ENCODE peak calls at places on chromosomes 13 and 19, in eight cellular contexts. T is pancreas; N is tibial artery; I is H1; A is adrenal gland; S is heart right ventricle; R is CD8-positive, alpha-beta T cell; Y is right lobe of liver. U is an unnamed sample. For H3K4me1, the result is how much of the 10 kb centered on the place peaks cover.

GRCh38 chr13:20702530-20702929 is 969 bp upstream of the IL17D start:
- DNase-seq in Y (no peak), T (no peak), I (no peak), N (no peak), R (no peak), S (no peak), A (no peak), U (no peak)

GRCh38 chr13:26786651-26787295 is 26.2 kb upstream of the GPR12 start:
- DNase-seq in S (no peak), A (no peak), R (no peak), N (no peak), Y (no peak), T (no peak), I (no peak), U (no peak)

GRCh38 chr19:56106397-56106849 is 14.7 kb downstream of the ZNF787 start:
- DNase-seq in Y (peak), N (no peak), R (no peak), I (no peak), T (no peak), A (no peak), S (no peak), U (no peak)

GRCh38 chr13:111049791-111050538 is 65.1 kb upstream of the ARHGEF7 start:
- DNase-seq in I (no peak), A (peak), R (no peak), N (no peak), Y (no peak), S (peak), T (no peak), U (no peak)

GRCh38 chr13:84481958-84482357 is 599.7 kb upstream of the SLITRK1 start:
- DNase-seq in A (no peak), T (no peak), I (no peak), S (no peak), R (no peak), N (no peak), Y (no peak), U (no peak)

GRCh38 chr13:33649212-33649917 is 168.6 kb upstream of the RFC3 start:
- DNase-seq in A (no peak), I (no peak), N (no peak), S (no peak), T (no peak), Y (no peak), R (no peak), U (no peak)

GRCh38 chr13:21033866-21034601 is 27.4 kb downstream of the LATS2 start:
- DNase-seq in Y (no peak), N (no peak), S (no peak), R (no peak), T (peak), A (peak), I (no peak), U (peak)

GRCh38 chr13:105721056-105721455 is 814.4 kb downstream of the EFNB2 start:
- DNase-seq in T (no peak), Y (no peak), I (no peak), A (no peak), R (no peak), N (no peak), S (no peak), U (no peak)

GRCh38 chr19:19475845-19476828 is 39.2 kb downstream of the TSSK6 start:
- DNase-seq in R (no peak), T (no peak), Y (no peak), I (no peak), A (no peak), N (no peak), S (no peak), U (peak)

GRCh38 chr19:56619131-56619530 is 23.8 kb upstream of the SMIM17 start:
- DNase-seq in R (no peak), S (no peak), I (no peak), A (no peak), T (no peak), N (no peak), Y (no peak), U (no peak)

GRCh38 chr13:110869231-110869804 is 45.6 kb downstream of the ANKRD10 start:
- DNase-seq in A (no peak), N (no peak), T (no peak), R (no peak), S (peak), Y (no peak), I (no peak), U (peak)

GRCh38 chr13:47886314-47886713 is 114.8 kb downstream of the SUCLA2 start:
- DNase-seq in I (no peak), T (no peak), R (no peak), A (no peak), S (no peak), Y (no peak), N (no peak), U (no peak)

GRCh38 chr13:31172535-31172934 is 10.8 kb upstream of the HSPH1 start:
- DNase-seq in Y (no peak), T (no peak), S (no peak), R (no peak), I (no peak), A (no peak), N (no peak), U (no peak)

GRCh38 chr19:39997595-39998216 is 846 bp downstream of the ZNF546 start:
- DNase-seq in I (no peak), S (no peak), R (no peak), T (no peak), Y (no peak), A (no peak), N (no peak), U (no peak)

GRCh38 chr19:3606690-3607289 is at the start of gene TBXA2R:
- DNase-seq in N (peak), S (peak), R (peak), I (no peak), A (peak), T (peak), Y (no peak), U (peak)

GRCh38 chr19:13689050-13689449 is 75.3 kb upstream of the MRI1 start:
- DNase-seq in T (no peak), R (no peak), S (no peak), A (no peak), Y (no peak), I (no peak), N (no peak), U (peak)

GRCh38 chr19:7415163-7415856 is 66.6 kb downstream of the ARHGEF18 start:
- DNase-seq in S (no peak), I (no peak), T (peak), Y (peak), R (no peak), N (no peak), A (no peak), U (no peak)

GRCh38 chr13:27183561-27184147 is 12.0 kb upstream of the USP12 start:
- DNase-seq in A (no peak), T (peak), Y (peak), I (no peak), N (no peak), R (no peak), S (no peak), U (no peak)

GRCh38 chr19:55697698-55698097 is 22.7 kb downstream of the EPN1 start:
- DNase-seq in N (peak), R (no peak), I (no peak), S (no peak), A (peak), T (no peak), Y (no peak), U (peak)

GRCh38 chr13:92321174-92321573 is 905.4 kb upstream of the GPC6 start:
- DNase-seq in Y (no peak), A (no peak), T (no peak), N (no peak), R (no peak), I (no peak), S (no peak), U (no peak)

GRCh38 chr13:98420560-98421175 is 156.2 kb downstream of the STK24 start:
- DNase-seq in N (no peak), S (no peak), A (no peak), R (no peak), T (no peak), Y (no peak), I (no peak), U (no peak)

GRCh38 chr13:109743706-109744453 is 42.5 kb downstream of the IRS2 start:
- DNase-seq in S (no peak), N (no peak), T (no peak), I (peak), Y (no peak), A (no peak), R (no peak), U (peak)

GRCh38 chr13:101545521-101545920 is 93.0 kb downstream of the ITGBL1 start:
- DNase-seq in N (no peak), A (no peak), I (no peak), S (no peak), R (no peak), T (no peak), Y (no peak), U (no peak)

GRCh38 chr19:51372649-51373504 is at the start of gene NKG7:
- DNase-seq in A (no peak), S (no peak), N (no peak), I (no peak), R (peak), Y (peak), T (no peak), U (no peak)

GRCh38 chr19:41784337-41785239 is 11.8 kb upstream of the CEACAM3 start:
- DNase-seq in R (no peak), S (no peak), I (no peak), Y (no peak), A (no peak), T (no peak), N (no peak), U (no peak)

GRCh38 chr19:33472696-33473624 is 48.6 kb downstream of the PEPD start:
- DNase-seq in Y (peak), A (peak), N (peak), I (no peak), T (no peak), S (no peak), R (no peak), U (peak)

GRCh38 chr19:51751655-51752054 is at the start of gene FPR1:
- DNase-seq in A (no peak), I (no peak), T (peak), R (no peak), Y (no peak), N (no peak), S (no peak), U (no peak)

GRCh38 chr13:71799320-71799719 is 67.7 kb downstream of the DACH1 start:
- DNase-seq in R (no peak), N (no peak), T (no peak), I (no peak), S (no peak), Y (no peak), A (no peak), U (no peak)

GRCh38 chr19:681029-681626 is 4.9 kb downstream of the FSTL3 start:
- DNase-seq in T (no peak), Y (peak), N (no peak), A (no peak), I (no peak), R (no peak), S (peak), U (no peak)

GRCh38 chr19:9848761-9849160 is 13.6 kb downstream of the PIN1 start:
- DNase-seq in I (no peak), Y (no peak), A (no peak), R (no peak), T (no peak), S (no peak), N (no peak), U (no peak)

GRCh38 chr13:101455863-101456262 is 3.4 kb downstream of the ITGBL1 start:
- DNase-seq in S (no peak), R (no peak), I (no peak), Y (no peak), A (no peak), N (no peak), T (no peak), U (no peak)

GRCh38 chr19:5960005-5961001 is 17.6 kb downstream of the RANBP3 start:
- DNase-seq in A (peak), Y (no peak), T (peak), S (peak), R (no peak), I (no peak), N (no peak), U (no peak)

GRCh38 chr13:41418027-41418426 is 39.3 kb upstream of the RGCC start:
- DNase-seq in N (no peak), T (no peak), R (no peak), I (no peak), A (no peak), Y (no peak), S (no peak), U (no peak)

DNA sequence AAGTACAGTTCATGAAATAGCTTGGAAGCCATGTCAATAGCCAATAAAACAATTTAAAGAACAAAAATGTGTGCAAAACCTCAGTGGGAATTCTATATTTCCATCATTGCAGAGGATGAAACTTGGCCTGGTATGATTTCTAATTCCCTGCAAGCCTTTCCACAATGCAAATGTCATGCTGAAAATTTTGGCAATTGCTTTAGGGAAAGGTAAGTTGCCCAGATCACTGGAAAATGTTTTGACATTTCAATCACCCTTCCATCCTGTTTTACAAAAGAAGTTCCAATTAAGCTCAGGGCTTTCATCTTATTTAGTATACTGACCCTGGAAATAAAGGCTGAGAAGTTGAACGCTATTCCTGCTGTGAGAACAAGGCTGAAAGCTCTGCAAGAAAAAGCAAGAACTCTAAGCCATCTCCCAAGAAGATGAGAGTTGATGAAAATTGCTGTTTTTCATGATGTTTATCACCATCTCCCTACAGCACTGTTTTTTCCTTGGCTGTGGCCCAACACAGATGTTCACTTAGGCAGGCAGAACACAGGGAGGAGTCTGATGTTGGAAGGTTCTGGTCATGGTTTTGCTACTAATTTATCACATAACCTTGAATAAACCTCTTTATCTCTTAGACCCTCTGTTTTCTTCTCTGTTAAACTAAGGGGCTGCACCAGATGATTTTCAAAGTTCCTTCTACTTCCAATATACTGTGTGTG is 263.7 kb downstream of the KCTD12 start:
- DNase-seq in A (no peak), R (no peak), I (no peak), S (peak), T (no peak), Y (no peak), N (no peak), U (no peak)
- H3K4me3 ChIP-seq in A (no peak), R (no peak), I (no peak), S (no peak), T (no peak), Y (no peak), N (no peak), U (no peak)

GRCh38 chr13:46171739-46172138 is 10.2 kb downstream of the LCP1 start:
- DNase-seq in T (no peak), Y (no peak), N (no peak), R (no peak), A (no peak), I (no peak), S (no peak), U (no peak)

GRCh38 chr13:46170687-46171086 is 11.3 kb downstream of the LCP1 start:
- DNase-seq in A (no peak), R (no peak), T (no peak), S (no peak), I (no peak), N (no peak), Y (no peak), U (no peak)

GRCh38 chr13:46172531-46172991 is 9.4 kb downstream of the LCP1 start:
- DNase-seq in A (no peak), N (no peak), Y (peak), S (no peak), I (no peak), T (no peak), R (peak), U (no peak)

GRCh38 chr13:46171223-46171622 is 10.8 kb downstream of the LCP1 start:
- DNase-seq in S (no peak), A (no peak), Y (no peak), R (no peak), I (no peak), N (no peak), T (no peak), U (no peak)

DNA sequence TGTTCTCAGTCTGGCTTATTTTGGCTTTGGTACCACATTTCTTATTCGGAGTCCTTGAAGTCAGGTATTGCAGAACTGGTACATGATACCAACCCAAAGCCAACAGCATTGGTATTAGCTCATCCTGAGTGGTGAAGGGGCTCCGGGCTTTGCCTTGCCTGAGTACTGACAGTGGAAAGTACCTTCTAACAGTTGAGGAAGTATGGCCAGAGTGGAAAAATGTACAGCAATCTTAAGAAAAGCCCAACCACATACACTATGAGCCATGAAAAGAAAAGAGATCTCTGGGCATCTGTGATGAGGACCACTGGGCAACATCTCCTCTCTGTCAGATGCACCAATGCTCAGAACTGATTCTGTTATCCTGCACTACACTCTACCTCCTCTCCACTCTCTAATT is 8.3 kb downstream of the LCP1 start:
- DNase-seq in N (no peak), R (no peak), A (no peak), T (no peak), Y (no peak), I (no peak), S (no peak), U (no peak)
- H3K4me1 ChIP-seq in N (under half), R (half or more), A (under half), T (under half), Y (under half), I (under half), S (under half), U (under half)

GRCh38 chr19:2475702-2476450 is at the start of gene GADD45B:
- DNase-seq in A (peak), N (peak), R (peak), Y (peak), I (peak), T (peak), S (peak), U (peak)
- TF ChIP-seq CTCF in A (no peak), N (peak), R (no peak), Y (no peak), I (no peak), T (no peak), S (no peak), U (no peak)

GRCh38 chr13:49746111-49746510 is 46.4 kb downstream of the KPNA3 start:
- DNase-seq in R (no peak), T (no peak), A (no peak), N (no peak), I (no peak), Y (no peak), S (no peak), U (no peak)

GRCh38 chr13:49739498-49740187 is 48.4 kb upstream of the EBPL start:
- DNase-seq in T (no peak), Y (no peak), A (no peak), R (no peak), S (no peak), I (no peak), N (no peak), U (no peak)

GRCh38 chr13:49740870-49741269 is 49.6 kb upstream of the EBPL start:
- DNase-seq in S (no peak), R (no peak), Y (no peak), T (no peak), I (no peak), A (no peak), N (no peak), U (no peak)
- H3K4me3 ChIP-seq in S (no peak), R (no peak), Y (no peak), T (no peak), I (no peak), A (no peak), N (no peak), U (no peak)